ENCODE peak calls at places on chromosomes 13 and 19, in eight cellular contexts. One of them, this sample, is unnamed.

GRCh38 chr13:113041293-113041690 is 64.3 kb upstream of the F7 start:
- DNase-seq in fibroblast of mammary gland: no peak
- DNase-seq in cardiac fibroblast: no peak
- DNase-seq in suprapubic skin: no peak
- DNase-seq in Caco-2: no peak
- DNase-seq in CD8-positive, alpha-beta T cell: no peak
- DNase-seq in neural crest cell: no peak
- DNase-seq in tibial artery: peak; percentile 48
- DNase-seq in this sample: no peak

GRCh38 chr13:20197361-20197834 is 4.7 kb upstream of the GJB2 start:
- DNase-seq in suprapubic skin: no peak
- DNase-seq in neural crest cell: no peak
- DNase-seq in fibroblast of mammary gland: peak; percentile 66
- DNase-seq in Caco-2: peak; percentile 17
- DNase-seq in cardiac fibroblast: peak; percentile 63
- DNase-seq in CD8-positive, alpha-beta T cell: no peak
- DNase-seq in tibial artery: no peak
- DNase-seq in this sample: peak; percentile 73

GRCh38 chr19:2549701-2550191 is 73.8 kb downstream of the GADD45B start:
- DNase-seq in fibroblast of mammary gland: peak; percentile 94
- DNase-seq in tibial artery: peak; percentile 90
- DNase-seq in CD8-positive, alpha-beta T cell: no peak
- DNase-seq in Caco-2: no peak
- DNase-seq in suprapubic skin: peak; percentile 95
- DNase-seq in cardiac fibroblast: peak; percentile 97
- DNase-seq in neural crest cell: no peak
- DNase-seq in this sample: no peak

GRCh38 chr13:32476021-32476731 is 48.2 kb upstream of the N4BP2L1 start:
- DNase-seq in neural crest cell: no peak
- DNase-seq in tibial artery: no peak
- DNase-seq in CD8-positive, alpha-beta T cell: no peak
- DNase-seq in suprapubic skin: no peak
- DNase-seq in cardiac fibroblast: no peak
- DNase-seq in Caco-2: peak; percentile 31
- DNase-seq in fibroblast of mammary gland: no peak
- DNase-seq in this sample: no peak

GRCh38 chr19:49560358-49560900 is 19.9 kb downstream of the NOSIP start:
- DNase-seq in tibial artery: peak; percentile 46
- DNase-seq in CD8-positive, alpha-beta T cell: no peak
- DNase-seq in cardiac fibroblast: no peak
- DNase-seq in neural crest cell: no peak
- DNase-seq in fibroblast of mammary gland: no peak
- DNase-seq in suprapubic skin: no peak
- DNase-seq in Caco-2: no peak
- DNase-seq in this sample: no peak

GRCh38 chr13:23619073-23619855 is 49.1 kb downstream of the TNFRSF19 start:
- DNase-seq in fibroblast of mammary gland: peak; percentile 20
- DNase-seq in suprapubic skin: no peak
- DNase-seq in Caco-2: no peak
- DNase-seq in CD8-positive, alpha-beta T cell: no peak
- DNase-seq in neural crest cell: no peak
- DNase-seq in tibial artery: no peak
- DNase-seq in cardiac fibroblast: no peak
- DNase-seq in this sample: no peak

GRCh38 chr13:37870895-37871550 is 1.5 kb upstream of the TRPC4 start:
- DNase-seq in fibroblast of mammary gland: peak; percentile 77
- DNase-seq in tibial artery: no peak
- DNase-seq in neural crest cell: no peak
- DNase-seq in cardiac fibroblast: peak; percentile 74
- DNase-seq in Caco-2: no peak
- DNase-seq in suprapubic skin: no peak
- DNase-seq in CD8-positive, alpha-beta T cell: no peak
- DNase-seq in this sample: no peak

GRCh38 chr13:29733069-29733700 is 117.2 kb downstream of the UBL3 start:
- DNase-seq in fibroblast of mammary gland: no peak
- DNase-seq in CD8-positive, alpha-beta T cell: no peak
- DNase-seq in tibial artery: peak; percentile 35
- DNase-seq in neural crest cell: no peak
- DNase-seq in cardiac fibroblast: no peak
- DNase-seq in Caco-2: no peak
- DNase-seq in suprapubic skin: no peak
- DNase-seq in this sample: no peak

GRCh38 chr13:87872813-87873212 is 201.6 kb downstream of the SLITRK5 start:
- DNase-seq in Caco-2: no peak
- DNase-seq in CD8-positive, alpha-beta T cell: no peak
- DNase-seq in tibial artery: no peak
- DNase-seq in suprapubic skin: no peak
- DNase-seq in cardiac fibroblast: no peak
- DNase-seq in fibroblast of mammary gland: peak; percentile 2
- DNase-seq in neural crest cell: no peak
- DNase-seq in this sample: no peak

GRCh38 chr19:6587998-6588507 is 2.9 kb downstream of the CD70 start:
- DNase-seq in neural crest cell: no peak
- DNase-seq in suprapubic skin: no peak
- DNase-seq in tibial artery: no peak
- DNase-seq in cardiac fibroblast: no peak
- DNase-seq in CD8-positive, alpha-beta T cell: no peak
- DNase-seq in Caco-2: no peak
- DNase-seq in fibroblast of mammary gland: no peak
- DNase-seq in this sample: peak; percentile 37

GRCh38 chr19:57279418-57280164 is 694 bp upstream of the ZNF460 start:
- DNase-seq in tibial artery: peak; percentile 90
- DNase-seq in Caco-2: peak; percentile 94
- DNase-seq in fibroblast of mammary gland: peak; percentile 93
- DNase-seq in cardiac fibroblast: peak; percentile 98
- DNase-seq in suprapubic skin: peak; percentile 93
- DNase-seq in CD8-positive, alpha-beta T cell: peak; percentile 67
- DNase-seq in neural crest cell: peak; percentile 74
- DNase-seq in this sample: peak; percentile 84
- TF ChIP-seq CTCF in tibial artery: peak; percentile 19
- TF ChIP-seq CTCF in Caco-2: peak; percentile 52
- TF ChIP-seq CTCF in fibroblast of mammary gland: peak; percentile 26
- TF ChIP-seq CTCF in cardiac fibroblast: peak; percentile 29
- TF ChIP-seq CTCF in suprapubic skin: no peak
- TF ChIP-seq CTCF in CD8-positive, alpha-beta T cell: no peak
- TF ChIP-seq CTCF in neural crest cell: no peak
- TF ChIP-seq CTCF in this sample: peak; percentile 52

GRCh38 chr19:14006766-14007562 is 844 bp upstream of the RFX1 start:
- DNase-seq in tibial artery: no peak
- DNase-seq in neural crest cell: peak; percentile 90
- DNase-seq in cardiac fibroblast: no peak
- DNase-seq in CD8-positive, alpha-beta T cell: no peak
- DNase-seq in fibroblast of mammary gland: no peak
- DNase-seq in suprapubic skin: peak; percentile 95
- DNase-seq in Caco-2: peak; percentile 90
- DNase-seq in this sample: no peak
- TF ChIP-seq CTCF in tibial artery: no peak
- TF ChIP-seq CTCF in neural crest cell: no peak
- TF ChIP-seq CTCF in cardiac fibroblast: no peak
- TF ChIP-seq CTCF in CD8-positive, alpha-beta T cell: no peak
- TF ChIP-seq CTCF in fibroblast of mammary gland: no peak
- TF ChIP-seq CTCF in suprapubic skin: no peak
- TF ChIP-seq CTCF in Caco-2: no peak
- TF ChIP-seq CTCF in this sample: no peak

GRCh38 chr13:44230736-44231135 is 142.9 kb upstream of the SERP2 start:
- DNase-seq in neural crest cell: no peak
- DNase-seq in tibial artery: no peak
- DNase-seq in suprapubic skin: no peak
- DNase-seq in cardiac fibroblast: no peak
- DNase-seq in Caco-2: no peak
- DNase-seq in CD8-positive, alpha-beta T cell: no peak
- DNase-seq in fibroblast of mammary gland: no peak
- DNase-seq in this sample: no peak

GRCh38 chr13:44229371-44230030 is 144.1 kb upstream of the SERP2 start:
- DNase-seq in neural crest cell: no peak
- DNase-seq in cardiac fibroblast: no peak
- DNase-seq in fibroblast of mammary gland: no peak
- DNase-seq in suprapubic skin: no peak
- DNase-seq in CD8-positive, alpha-beta T cell: no peak
- DNase-seq in Caco-2: peak; percentile 94
- DNase-seq in tibial artery: no peak
- DNase-seq in this sample: no peak

GRCh38 chr13:44230071-44230470 is 143.6 kb upstream of the SERP2 start:
- DNase-seq in Caco-2: peak; percentile 92
- DNase-seq in suprapubic skin: no peak
- DNase-seq in fibroblast of mammary gland: no peak
- DNase-seq in cardiac fibroblast: no peak
- DNase-seq in CD8-positive, alpha-beta T cell: no peak
- DNase-seq in tibial artery: no peak
- DNase-seq in neural crest cell: no peak
- DNase-seq in this sample: no peak

GRCh38 chr13:44232729-44233128 is 140.9 kb upstream of the SERP2 start:
- DNase-seq in suprapubic skin: no peak
- DNase-seq in fibroblast of mammary gland: no peak
- DNase-seq in neural crest cell: no peak
- DNase-seq in CD8-positive, alpha-beta T cell: no peak
- DNase-seq in cardiac fibroblast: no peak
- DNase-seq in Caco-2: no peak
- DNase-seq in tibial artery: no peak
- DNase-seq in this sample: no peak

GRCh38 chr13:44231786-44232516 is 141.7 kb upstream of the SERP2 start:
- DNase-seq in neural crest cell: no peak
- DNase-seq in fibroblast of mammary gland: peak; percentile 97
- DNase-seq in tibial artery: peak; percentile 58
- DNase-seq in cardiac fibroblast: peak; percentile 90
- DNase-seq in suprapubic skin: peak; percentile 74
- DNase-seq in Caco-2: peak; percentile 90
- DNase-seq in CD8-positive, alpha-beta T cell: no peak
- DNase-seq in this sample: no peak
- TF ChIP-seq CTCF in neural crest cell: no peak
- TF ChIP-seq CTCF in fibroblast of mammary gland: no peak
- TF ChIP-seq CTCF in tibial artery: peak; percentile 13
- TF ChIP-seq CTCF in cardiac fibroblast: peak; percentile 13
- TF ChIP-seq CTCF in suprapubic skin: no peak
- TF ChIP-seq CTCF in Caco-2: peak; percentile 36
- TF ChIP-seq CTCF in CD8-positive, alpha-beta T cell: no peak
- TF ChIP-seq CTCF in this sample: no peak

GRCh38 chr19:12782174-12782423 is 6.7 kb upstream of the HOOK2 start:
- DNase-seq in suprapubic skin: peak; percentile 90
- DNase-seq in CD8-positive, alpha-beta T cell: no peak
- DNase-seq in fibroblast of mammary gland: no peak
- DNase-seq in tibial artery: peak; percentile 68
- DNase-seq in cardiac fibroblast: no peak
- DNase-seq in Caco-2: no peak
- DNase-seq in neural crest cell: no peak
- DNase-seq in this sample: no peak

GRCh38 chr19:12778905-12779161 is 3.5 kb upstream of the HOOK2 start:
- DNase-seq in Caco-2: no peak
- DNase-seq in suprapubic skin: no peak
- DNase-seq in fibroblast of mammary gland: no peak
- DNase-seq in cardiac fibroblast: no peak
- DNase-seq in tibial artery: no peak
- DNase-seq in CD8-positive, alpha-beta T cell: no peak
- DNase-seq in neural crest cell: no peak
- DNase-seq in this sample: no peak

GRCh38 chr19:12777217-12778019 is 2.1 kb upstream of the HOOK2 start:
- DNase-seq in neural crest cell: peak; percentile 82
- DNase-seq in tibial artery: peak; percentile 82
- DNase-seq in CD8-positive, alpha-beta T cell: peak; percentile 75
- DNase-seq in cardiac fibroblast: peak; percentile 82
- DNase-seq in fibroblast of mammary gland: peak; percentile 74
- DNase-seq in Caco-2: peak; percentile 88
- DNase-seq in suprapubic skin: peak; percentile 91
- DNase-seq in this sample: peak; percentile 82

GRCh38 chr19:12778020-12778904 is 2.9 kb upstream of the HOOK2 start:
- DNase-seq in fibroblast of mammary gland: peak; percentile 76
- DNase-seq in neural crest cell: peak; percentile 40
- DNase-seq in suprapubic skin: peak; percentile 90
- DNase-seq in cardiac fibroblast: peak; percentile 92
- DNase-seq in CD8-positive, alpha-beta T cell: no peak
- DNase-seq in tibial artery: peak; percentile 73
- DNase-seq in Caco-2: peak; percentile 59
- DNase-seq in this sample: peak; percentile 70

GRCh38 chr19:12779162-12779993 is 4.0 kb upstream of the HOOK2 start:
- DNase-seq in neural crest cell: peak; percentile 36
- DNase-seq in CD8-positive, alpha-beta T cell: no peak
- DNase-seq in cardiac fibroblast: peak; percentile 96
- DNase-seq in fibroblast of mammary gland: peak; percentile 93
- DNase-seq in tibial artery: no peak
- DNase-seq in suprapubic skin: peak; percentile 87
- DNase-seq in Caco-2: no peak
- DNase-seq in this sample: no peak
- TF ChIP-seq CTCF in neural crest cell: no peak
- TF ChIP-seq CTCF in CD8-positive, alpha-beta T cell: no peak
- TF ChIP-seq CTCF in cardiac fibroblast: peak; percentile 0
- TF ChIP-seq CTCF in fibroblast of mammary gland: no peak
- TF ChIP-seq CTCF in tibial artery: no peak
- TF ChIP-seq CTCF in suprapubic skin: no peak
- TF ChIP-seq CTCF in Caco-2: no peak
- TF ChIP-seq CTCF in this sample: peak; percentile 5